ENCODE peak calls at places on chromosome 20, in four cellular contexts. J, C, O and P are unnamed samples.

GRCh38 chr20:40958598-40958997 is 70.0 kb upstream of the TOP1 start:
- DNase-seq in C (no peak), O (no peak), J (no peak), P (peak)

GRCh38 chr20:33910056-33910455 is 83.7 kb upstream of the RALY start:
- DNase-seq in J (no peak), O (peak), C (no peak), P (no peak)

GRCh38 chr20:63635431-63636141 is 8.7 kb upstream of the GMEB2 start:
- DNase-seq in C (no peak), O (peak), J (no peak), P (no peak)

GRCh38 chr20:36591854-36592641 is 13.5 kb upstream of the RAB5IF start:
- DNase-seq in J (peak), O (no peak), C (peak), P (no peak)

GRCh38 chr20:50872562-50873288 is 58.5 kb downstream of the ADNP start:
- DNase-seq in O (no peak), C (no peak), J (no peak), P (no peak)

GRCh38 chr20:35005463-35005961 is 49.8 kb downstream of the MYH7B start:
- DNase-seq in O (no peak), C (no peak), J (no peak), P (no peak)

GRCh38 chr20:3680701-3681351 is 984 bp downstream of the ADAM33 start:
- DNase-seq in C (no peak), J (no peak), O (no peak), P (no peak)

GRCh38 chr20:2236266-2236665 is 59.5 kb upstream of the TGM3 start:
- DNase-seq in C (no peak), O (no peak), J (no peak), P (no peak)

GRCh38 chr20:59273699-59274380 is 26.6 kb upstream of the EDN3 start:
- DNase-seq in C (no peak), O (no peak), J (no peak), P (no peak)

GRCh38 chr20:1707588-1708449 is 50.2 kb upstream of the SIRPG start:
- DNase-seq in C (no peak), O (no peak), J (no peak), P (peak)

GRCh38 chr20:4973330-4974097 is 27.8 kb downstream of the SLC23A2 start:
- DNase-seq in C (peak), J (peak), O (peak), P (no peak)

GRCh38 chr20:59787186-59787890 is 146.1 kb downstream of the SYCP2 start:
- DNase-seq in C (no peak), J (no peak), O (no peak), P (peak)

GRCh38 chr20:58213112-58213511 is 15.3 kb downstream of the ANKRD60 start:
- DNase-seq in J (no peak), C (no peak), O (no peak), P (no peak)
- TF ChIP-seq CTCF in J (no peak), C (no peak), O (no peak), P (peak)

DNA sequence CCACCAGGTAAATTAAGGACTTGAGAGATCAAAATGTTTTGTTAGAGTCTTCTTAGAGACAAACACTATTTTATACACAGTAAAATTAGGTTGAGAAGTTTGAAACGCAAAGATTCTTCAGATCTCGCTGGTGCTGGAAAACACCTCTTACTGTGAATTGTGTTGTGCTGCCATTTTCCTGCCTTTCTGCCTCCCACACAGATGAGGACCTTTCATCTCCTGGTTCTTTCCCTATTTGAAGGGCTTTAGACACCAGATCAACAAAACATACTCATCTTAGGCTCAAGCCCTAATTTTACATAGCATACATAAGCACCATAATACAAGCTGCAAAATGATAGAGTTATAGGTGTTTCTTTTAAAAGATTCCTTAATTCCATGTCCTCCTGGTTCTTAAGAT is 18.6 kb downstream of the STAU1 start:
- DNase-seq in J (no peak), C (no peak), O (no peak), P (no peak)
- TF ChIP-seq CTCF in J (no peak), C (no peak), O (no peak), P (no peak)

GRCh38 chr20:25470045-25470444 is 62.6 kb downstream of the GINS1 start:
- DNase-seq in C (peak), O (no peak), J (no peak), P (no peak)
- TF ChIP-seq CTCF in C (peak), O (peak), J (peak), P (peak)

GRCh38 chr20:45934587-45935415 is at the start of gene PCIF1:
- DNase-seq in O (peak), C (peak), J (peak), P (peak)

GRCh38 chr20:45937765-45938164 is 3.3 kb downstream of the PCIF1 start:
- DNase-seq in C (peak), O (no peak), J (no peak), P (no peak)

GRCh38 chr20:45935416-45936046 is 1.0 kb downstream of the PCIF1 start:
- DNase-seq in C (peak), J (no peak), O (no peak), P (no peak)

GRCh38 chr20:45934046-45934586 is 367 bp upstream of the PCIF1 start:
- DNase-seq in J (peak), C (peak), O (peak), P (no peak)

GRCh38 chr20:45933231-45934045 is 1.0 kb upstream of the PCIF1 start:
- DNase-seq in O (peak), C (peak), J (peak), P (peak)
- TF ChIP-seq CTCF in O (peak), C (peak), J (peak), P (peak)

GRCh38 chr20:62345681-62346370 is 21.3 kb downstream of the LAMA5 start:
- DNase-seq in O (no peak), J (no peak), C (no peak), P (no peak)
- TF ChIP-seq CTCF in O (no peak), J (no peak), C (no peak), P (no peak)